ENCODE peak calls at places on chromosomes 13 and 19, in six cellular contexts. T is cardiac septum, I is smooth muscle cell of the brain vasculature, H is astrocyte of the hippocampus, S is GM10248, Z is naive B cell. B is an unnamed sample.
A peak's percentile ranks its signal among the peaks of the same experiment; 100 is the strongest.

GRCh38 chr19:12773571-12773970 is 1.8 kb downstream of the HOOK2 start:
- DNase-seq in T (no peak), I (no peak), H (peak; percentile 47), S (no peak), Z (no peak), B (no peak)

GRCh38 chr19:17681505-17682125 is 6.5 kb downstream of the UNC13A start:
- DNase-seq in T (no peak), I (no peak), H (peak; percentile 55), S (peak; percentile 64), Z (no peak), B (peak; percentile 36)

GRCh38 chr19:47310819-47311218 is 1.2 kb downstream of the C5AR1 start:
- DNase-seq in T (peak; percentile 90), I (no peak), H (no peak), S (no peak), Z (no peak), B (no peak)

GRCh38 chr13:59103004-59103768 is 1060.5 kb downstream of the DIAPH3 start:
- DNase-seq in T (no peak), I (no peak), H (peak; percentile 63), S (no peak), Z (no peak), B (no peak)

GRCh38 chr13:110055089-110055488 is 251.9 kb downstream of the COL4A1 start:
- DNase-seq in T (no peak), I (no peak), H (peak; percentile 73), S (no peak), Z (no peak), B (peak; percentile 38)

GRCh38 chr13:73820285-73820684 is 313.9 kb downstream of the KLF12 start:
- DNase-seq in T (no peak), I (no peak), H (no peak), S (no peak), Z (no peak), B (no peak)

GRCh38 chr19:14149509-14149994 is 13.2 kb upstream of the ASF1B start:
- DNase-seq in T (peak; percentile 83), I (no peak), H (peak; percentile 68), S (peak; percentile 55), Z (peak; percentile 32), B (peak; percentile 54)

GRCh38 chr19:51593138-51593890 is 22.2 kb downstream of the ZNF175 start:
- DNase-seq in T (no peak), I (no peak), H (no peak), S (no peak), Z (no peak), B (no peak)

GRCh38 chr13:98885605-98886004 is 92.3 kb downstream of the DOCK9 start:
- DNase-seq in T (no peak), I (no peak), H (no peak), S (no peak), Z (no peak), B (no peak)

GRCh38 chr13:30796833-30797601 is 61.7 kb downstream of the ALOX5AP start:
- DNase-seq in T (no peak), I (no peak), H (no peak), S (peak; percentile 53), Z (no peak), B (peak; percentile 49)

GRCh38 chr13:78431328-78431727 is 172.0 kb downstream of the POU4F1 start:
- DNase-seq in T (no peak), I (no peak), H (no peak), S (no peak), Z (no peak), B (no peak)

B was measured in GM12865.